ENCODE peak calls at places on chromosomes 12 and 14, in four cellular contexts. D, U, N and X are unnamed samples.

GRCh38 chr14:53542692-53543091 is 389.6 kb upstream of the DDHD1 start:
- DNase-seq in D (no peak), U (no peak), N (no peak), X (peak)

GRCh38 chr12:130791699-130792098 is 47.4 kb downstream of the STX2 start:
- DNase-seq in D (no peak), U (no peak), N (no peak), X (no peak)

GRCh38 chr14:61564623-61565091 is 130.7 kb upstream of the HIF1A start:
- DNase-seq in D (peak), U (peak), N (no peak), X (no peak)

GRCh38 chr12:21634245-21634644 is 23.4 kb downstream of the LDHB start:
- DNase-seq in D (no peak), U (no peak), N (no peak), X (no peak)

GRCh38 chr12:10235761-10236631 is 23.3 kb downstream of the GABARAPL1 start:
- DNase-seq in D (no peak), U (peak), N (peak), X (peak)

GRCh38 chr12:31772186-31772585 is 43.4 kb upstream of the AMN1 start:
- DNase-seq in D (no peak), U (no peak), N (no peak), X (no peak)

GRCh38 chr12:130639759-130640158 is 76.3 kb downstream of the RIMBP2 start:
- DNase-seq in D (no peak), U (no peak), N (no peak), X (no peak)

GRCh38 chr12:118164798-118165486 is 29.0 kb downstream of the PEBP1 start:
- DNase-seq in D (no peak), U (peak), N (no peak), X (peak)

GRCh38 chr12:116818341-116818856 is 62.8 kb downstream of the HRK start:
- DNase-seq in D (no peak), U (no peak), N (peak), X (peak)

GRCh38 chr12:22477894-22478287 is 66.5 kb downstream of the C2CD5 start:
- DNase-seq in D (no peak), U (no peak), N (no peak), X (no peak)

GRCh38 chr12:31227401-31227981 is 98.5 kb downstream of the SINHCAF start:
- DNase-seq in D (no peak), U (no peak), N (no peak), X (no peak)

GRCh38 chr12:47979166-47979565 is 15.8 kb downstream of the TMEM106C start:
- DNase-seq in D (no peak), U (no peak), N (no peak), X (no peak)

GRCh38 chr12:115312901-115313300 is 628.9 kb upstream of the TBX3 start:
- DNase-seq in D (no peak), U (no peak), N (no peak), X (no peak)

GRCh38 chr14:66610154-66610563 is 102.2 kb downstream of the GPHN start:
- DNase-seq in D (no peak), U (no peak), N (no peak), X (no peak)

GRCh38 chr14:99995700-99996356 is 69.4 kb upstream of the EVL start:
- DNase-seq in D (peak), U (peak), N (peak), X (peak)

GRCh38 chr12:131833896-131834641 is 5.9 kb downstream of the MMP17 start:
- DNase-seq in D (peak), U (no peak), N (no peak), X (peak)

GRCh38 chr12:51910168-51910567 is 2.9 kb downstream of the ACVRL1 start:
- DNase-seq in D (no peak), U (no peak), N (no peak), X (no peak)